ENCODE peak calls at places on chromosome 17, in ten cellular contexts. U is stimulated activated naive CD4-positive, alpha-beta T cell treated with Interleukin-2 at 50 U/mL for 16 hours; R is tibial artery; O is amniotic stem cell; X is NCI-H510A treated with DMSO at 0.1 percent for 48 hours; C is NCI-H187; Q is natural killer cell treated with Interleukin-12 subunit alpha and Interleukin-12 subunit beta and Interleukin-15 and Interleukin-18, amount 100 ng/mL, for 72 hours; V is NCI-H1694 treated with DMSO at 0.1 percent for 48 hours; F is MV-4-11; G is A549. L is an unnamed sample.

GRCh38 chr17:7444682-7445010 is 215 bp upstream of the CHRNB1 start:
- DNase-seq in U (no peak), R (no peak), O (no peak), X (peak), C (no peak), Q (no peak), V (no peak), F (no peak), G (no peak), L (no peak)

GRCh38 chr17:55394357-55395021 is 27.1 kb downstream of the MMD start:
- DNase-seq in U (no peak), R (no peak), O (no peak), X (no peak), C (no peak), Q (no peak), V (peak), F (peak), G (no peak), L (no peak)

GRCh38 chr17:18093616-18094408 is 6.1 kb downstream of the DRG2 start:
- DNase-seq in U (no peak), R (no peak), O (peak), X (peak), C (no peak), Q (no peak), V (peak), F (peak), G (peak), L (peak)

GRCh38 chr17:35048685-35049379 is 14.7 kb downstream of the RFFL start:
- DNase-seq in U (no peak), R (no peak), O (no peak), X (no peak), C (no peak), Q (no peak), V (no peak), F (no peak), G (no peak), L (no peak)

GRCh38 chr17:16997514-16998429 is 25.9 kb upstream of the TNFRSF13B start:
- DNase-seq in U (no peak), R (peak), O (no peak), X (no peak), C (no peak), Q (no peak), V (no peak), F (no peak), G (peak), L (no peak)

GRCh38 chr17:57295526-57296023 is 39.3 kb downstream of the MSI2 start:
- DNase-seq in U (no peak), R (no peak), O (no peak), X (peak), C (no peak), Q (no peak), V (no peak), F (no peak), G (no peak), L (no peak)

GRCh38 chr17:4485676-4486646 is 12.7 kb upstream of the SPNS2 start:
- DNase-seq in U (peak), R (no peak), O (no peak), X (no peak), C (no peak), Q (peak), V (no peak), F (no peak), G (no peak), L (no peak)

GRCh38 chr17:36529121-36529520 is 5.5 kb downstream of the MYO19 start:
- DNase-seq in U (no peak), R (no peak), O (no peak), X (no peak), C (no peak), Q (no peak), V (no peak), F (no peak), G (no peak), L (peak)

GRCh38 chr17:83183150-83183820 is 103.9 kb downstream of the METRNL start:
- DNase-seq in U (no peak), R (peak), O (no peak), X (no peak), C (no peak), Q (no peak), V (no peak), F (no peak), G (no peak), L (no peak)

GRCh38 chr17:20073056-20073979 is 64.2 kb downstream of the SPECC1 start:
- DNase-seq in U (peak), R (peak), O (no peak), X (no peak), C (no peak), Q (peak), V (peak), F (peak), G (no peak), L (no peak)

GRCh38 chr17:39349246-39349645 is 52.2 kb downstream of the FBXL20 start:
- DNase-seq in U (no peak), R (no peak), O (no peak), X (no peak), C (no peak), Q (no peak), V (no peak), F (no peak), G (no peak), L (no peak)

GRCh38 chr17:34382586-34383224 is 19.7 kb upstream of the CCL1 start:
- DNase-seq in U (peak), R (no peak), O (no peak), X (no peak), C (no peak), Q (no peak), V (no peak), F (peak), G (no peak), L (peak)

GRCh38 chr17:79546386-79546785 is 64.5 kb downstream of the RBFOX3 start:
- DNase-seq in U (no peak), R (no peak), O (no peak), X (no peak), C (no peak), Q (no peak), V (no peak), F (no peak), G (no peak), L (no peak)

GRCh38 chr17:83037084-83037950 is 42.1 kb upstream of the METRNL start:
- DNase-seq in U (no peak), R (no peak), O (no peak), X (no peak), C (no peak), Q (no peak), V (no peak), F (no peak), G (no peak), L (no peak)

GRCh38 chr17:42541041-42541833 is 5.2 kb downstream of the NAGLU start:
- DNase-seq in U (no peak), R (no peak), O (no peak), X (no peak), C (no peak), Q (no peak), V (no peak), F (no peak), G (no peak), L (peak)

GRCh38 chr17:62703269-62703775 is 75.9 kb downstream of the MRC2 start:
- DNase-seq in U (no peak), R (peak), O (no peak), X (no peak), C (no peak), Q (no peak), V (no peak), F (no peak), G (peak), L (peak)

GRCh38 chr17:32921013-32921412 is 6.9 kb upstream of the TMEM98 start:
- DNase-seq in U (no peak), R (no peak), O (no peak), X (no peak), C (no peak), Q (no peak), V (no peak), F (no peak), G (no peak), L (no peak)

GRCh38 chr17:43701318-43701743 is 39.6 kb upstream of the MEOX1 start:
- DNase-seq in U (peak), R (no peak), O (peak), X (no peak), C (no peak), Q (peak), V (no peak), F (peak), G (no peak), L (peak)

GRCh38 chr17:33968350-33969044 is 286.6 kb upstream of the CCL2 start:
- DNase-seq in U (no peak), R (no peak), O (no peak), X (no peak), C (no peak), Q (peak), V (peak), F (peak), G (no peak), L (no peak)

GRCh38 chr17:31488264-31488981 is 96.9 kb downstream of the RAB11FIP4 start:
- DNase-seq in U (no peak), R (no peak), O (no peak), X (peak), C (no peak), Q (no peak), V (no peak), F (no peak), G (no peak), L (peak)

GRCh38 chr17:72812823-72813222 is 279.7 kb downstream of the SLC39A11 start:
- DNase-seq in U (no peak), R (no peak), O (no peak), X (no peak), C (no peak), Q (no peak), V (no peak), F (no peak), G (no peak), L (peak)

GRCh38 chr17:9622961-9623360 is 22.4 kb upstream of the USP43 start:
- DNase-seq in U (no peak), R (no peak), O (no peak), X (no peak), C (no peak), Q (no peak), V (no peak), F (no peak), G (no peak), L (no peak)

GRCh38 chr17:74840989-74841666 is 18.6 kb downstream of the GRIN2C start:
- DNase-seq in U (no peak), R (peak), O (no peak), X (no peak), C (no peak), Q (no peak), V (peak), F (peak), G (no peak), L (no peak)

GRCh38 chr17:61492759-61493526 is 40.7 kb downstream of the TBX4 start:
- DNase-seq in U (no peak), R (no peak), O (peak), X (no peak), C (no peak), Q (no peak), V (no peak), F (no peak), G (no peak), L (no peak)

GRCh38 chr17:78822552-78822951 is 18.1 kb downstream of the USP36 start:
- DNase-seq in U (no peak), R (no peak), O (peak), X (no peak), C (no peak), Q (no peak), V (no peak), F (no peak), G (no peak), L (no peak)

GRCh38 chr17:34763727-34764665 is 184.6 kb downstream of the TMEM132E start:
- DNase-seq in U (no peak), R (no peak), O (no peak), X (no peak), C (no peak), Q (no peak), V (no peak), F (no peak), G (no peak), L (peak)